ENCODE peak calls at places on chromosomes 5 and 9, in seven cellular contexts. P is activated T-cell treated with anti-CD3 and anti-CD28 coated beads, Interleukin-2, amount 50 U/mL, for 4 hours; A is suprapubic skin; R is kidney epithelial cell; I is HTR-8/SVneo; F is globus pallidus; U is activated CD8-positive, alpha-beta memory T cell treated with anti-CD3 and anti-CD28 coated beads for 1 hour. O is an unnamed sample.
A peak's percentile ranks its signal among the peaks of the same experiment; 100 is the strongest.

GRCh38 chr9:74817281-74818181 is 70.2 kb downstream of the TRPM6 start:
- DNase-seq in P (no peak), A (no peak), R (no peak), I (no peak), F (no peak), U (no peak), O (no peak)

GRCh38 chr9:19162956-19163355 is 35.7 kb upstream of the PLIN2 start:
- DNase-seq in P (no peak), A (peak; percentile 74), R (peak; percentile 54), I (no peak), F (no peak), U (no peak), O (no peak)

GRCh38 chr5:37839441-37840035 is 303 bp downstream of the GDNF start:
- DNase-seq in P (no peak), A (peak; percentile 70), R (no peak), I (peak; percentile 83), F (peak; percentile 55), U (no peak), O (no peak)

GRCh38 chr9:72602629-72603028 is 81.2 kb downstream of the TMC1 start:
- DNase-seq in P (no peak), A (no peak), R (no peak), I (no peak), F (no peak), U (no peak), O (no peak)

GRCh38 chr9:114616684-114617520 is 5.8 kb downstream of the TMEM268 start:
- DNase-seq in P (no peak), A (peak; percentile 83), R (no peak), I (no peak), F (peak; percentile 42), U (no peak), O (peak; percentile 47)

GRCh38 chr9:99400184-99400731 is 178.2 kb downstream of the SEC61B start:
- DNase-seq in P (no peak), A (no peak), R (no peak), I (no peak), F (no peak), U (no peak), O (no peak)

GRCh38 chr9:126935630-126936029 is 21.0 kb downstream of the RALGPS1 start:
- DNase-seq in P (no peak), A (no peak), R (no peak), I (no peak), F (no peak), U (no peak), O (no peak)

GRCh38 chr5:139397921-139398320 is 3.0 kb upstream of the PROB1 start:
- DNase-seq in P (no peak), A (no peak), R (no peak), I (no peak), F (no peak), U (no peak), O (no peak)

GRCh38 chr9:137240321-137240840 is 706 bp upstream of the TUBB4B start:
- DNase-seq in P (peak; percentile 64), A (peak; percentile 93), R (no peak), I (peak; percentile 39), F (peak; percentile 82), U (peak; percentile 21), O (peak; percentile 93)

GRCh38 chr5:77301447-77301878 is 91.0 kb downstream of the PDE8B start:
- DNase-seq in P (no peak), A (no peak), R (no peak), I (peak; percentile 76), F (no peak), U (no peak), O (no peak)

GRCh38 chr9:85157763-85158162 is 488.2 kb downstream of the NTRK2 start:
- DNase-seq in P (no peak), A (no peak), R (no peak), I (no peak), F (no peak), U (no peak), O (no peak)

GRCh38 chr5:54753034-54753433 is 232.4 kb downstream of the ESM1 start:
- DNase-seq in P (no peak), A (no peak), R (peak; percentile 5), I (no peak), F (no peak), U (no peak), O (no peak)

GRCh38 chr9:76773051-76773450 is 8.8 kb downstream of the PCA3 start:
- DNase-seq in P (no peak), A (no peak), R (peak; percentile 38), I (no peak), F (peak; percentile 20), U (no peak), O (no peak)

GRCh38 chr9:127987103-127987614 is 6.4 kb upstream of the EEIG1 start:
- DNase-seq in P (no peak), A (no peak), R (no peak), I (no peak), F (no peak), U (no peak), O (no peak)

GRCh38 chr9:109793196-109793595 is 13.2 kb downstream of the PALM2AKAP2 start:
- DNase-seq in P (no peak), A (no peak), R (peak; percentile 79), I (peak; percentile 88), F (no peak), U (no peak), O (no peak)

GRCh38 chr5:175696139-175696854 is 38.4 kb downstream of the HRH2 start:
- DNase-seq in P (peak; percentile 71), A (peak; percentile 73), R (no peak), I (peak; percentile 70), F (peak; percentile 59), U (peak; percentile 16), O (no peak)

GRCh38 chr5:38447786-38448185 is 108.7 kb downstream of the LIFR start:
- DNase-seq in P (no peak), A (no peak), R (no peak), I (no peak), F (peak; percentile 57), U (no peak), O (no peak)

GRCh38 chr5:80216753-80217596 is 38.9 kb downstream of the SERINC5 start:
- DNase-seq in P (peak; percentile 19), A (no peak), R (no peak), I (no peak), F (peak; percentile 87), U (no peak), O (no peak)

GRCh38 chr5:170078458-170078857 is 27.2 kb upstream of the FOXI1 start:
- DNase-seq in P (no peak), A (no peak), R (no peak), I (no peak), F (no peak), U (no peak), O (no peak)

GRCh38 chr5:56440871-56441740 is 208.0 kb upstream of the ANKRD55 start:
- DNase-seq in P (no peak), A (no peak), R (peak; percentile 66), I (no peak), F (no peak), U (no peak), O (no peak)

GRCh38 chr9:116282598-116282997 is 129.0 kb downstream of the PAPPA start:
- DNase-seq in P (no peak), A (no peak), R (no peak), I (no peak), F (no peak), U (no peak), O (no peak)

GRCh38 chr5:150245111-150245789 is 44.3 kb downstream of the CAMK2A start:
- DNase-seq in P (no peak), A (no peak), R (no peak), I (no peak), F (no peak), U (no peak), O (no peak)

GRCh38 chr9:899440-900184 is 58.1 kb downstream of the DMRT1 start:
- DNase-seq in P (no peak), A (no peak), R (no peak), I (no peak), F (peak; percentile 36), U (no peak), O (no peak)

O was measured in mesenteric fat pad.